ENCODE peak calls at places on chromosomes 13 and 19, in five cellular contexts. Q, U, H, D and B are unnamed samples.

GRCh38 chr19:55383789-55384575 is at the start of gene TMEM238:
- DNase-seq in Q (peak), U (peak), H (peak), D (peak), B (peak)

GRCh38 chr13:32883501-32883900 is 132.7 kb upstream of the KL start:
- DNase-seq in Q (no peak), U (no peak), H (no peak), D (no peak), B (peak)

GRCh38 chr19:55766466-55766865 is 2.5 kb upstream of the RFPL4AL1 start:
- DNase-seq in Q (no peak), U (no peak), H (no peak), D (no peak), B (no peak)

GRCh38 chr13:24664726-24665409 is 15.3 kb upstream of the ATP12A start:
- DNase-seq in Q (no peak), U (no peak), H (no peak), D (no peak), B (no peak)

GRCh38 chr19:46760363-46760762 is 14.1 kb upstream of the STRN4 start:
- DNase-seq in Q (no peak), U (no peak), H (no peak), D (no peak), B (no peak)

GRCh38 chr19:42567567-42567966 is 27.2 kb downstream of the CEACAM8 start:
- DNase-seq in Q (no peak), U (no peak), H (no peak), D (no peak), B (no peak)

GRCh38 chr19:14553939-14554243 is 18.0 kb downstream of the NDUFB7 start:
- DNase-seq in Q (no peak), U (no peak), H (no peak), D (no peak), B (no peak)

GRCh38 chr19:15072930-15073647 is 8.9 kb upstream of the OR1I1 start:
- DNase-seq in Q (no peak), U (no peak), H (no peak), D (no peak), B (peak)

GRCh38 chr13:109844396-109844795 is 58.0 kb upstream of the IRS2 start:
- DNase-seq in Q (no peak), U (peak), H (no peak), D (no peak), B (peak)

GRCh38 chr19:18590273-18591272 is 2.0 kb downstream of the REX1BD start:
- DNase-seq in Q (no peak), U (peak), H (no peak), D (no peak), B (peak)

GRCh38 chr19:38803543-38803942 is 9.2 kb downstream of the LGALS4 start:
- DNase-seq in Q (no peak), U (no peak), H (no peak), D (no peak), B (no peak)

GRCh38 chr19:47284324-47284899 is 9.7 kb downstream of the INAFM1 start:
- DNase-seq in Q (no peak), U (peak), H (peak), D (peak), B (peak)

GRCh38 chr19:15672580-15673175 is at the start of gene CYP4F12:
- DNase-seq in Q (peak), U (no peak), H (no peak), D (no peak), B (peak)

GRCh38 chr13:110616103-110617101 is 1.1 kb downstream of the NAXD start:
- DNase-seq in Q (peak), U (no peak), H (no peak), D (no peak), B (peak)

GRCh38 chr19:40829205-40829604 is 21.0 kb downstream of the CYP2A6 start:
- DNase-seq in Q (no peak), U (no peak), H (no peak), D (no peak), B (no peak)

GRCh38 chr13:30745917-30746686 is 10.8 kb downstream of the ALOX5AP start:
- DNase-seq in Q (no peak), U (no peak), H (no peak), D (no peak), B (no peak)

GRCh38 chr19:13778847-13779246 is 4.6 kb downstream of the C19orf53 start:
- DNase-seq in Q (no peak), U (no peak), H (no peak), D (no peak), B (no peak)